ENCODE peak calls at places on chromosome 21, in four cellular contexts. One of them, this sample, is unnamed.

GRCh38 chr21:31447477-31447876 is 103.4 kb upstream of the TIAM1 start:
- DNase-seq in K562: no peak
- DNase-seq in HepG2: no peak
- DNase-seq in A549: no peak
- DNase-seq in this sample: no peak

GRCh38 chr21:29238052-29238966 is 60.4 kb upstream of the BACH1 start:
- DNase-seq in K562: no peak
- DNase-seq in HepG2: no peak
- DNase-seq in A549: no peak
- DNase-seq in this sample: no peak

GRCh38 chr21:15000076-15000475 is 64.7 kb downstream of the NRIP1 start:
- DNase-seq in K562: no peak
- DNase-seq in HepG2: no peak
- DNase-seq in A549: no peak
- DNase-seq in this sample: no peak

GRCh38 chr21:39714331-39714730 is 30.7 kb upstream of the IGSF5 start:
- DNase-seq in K562: no peak
- DNase-seq in HepG2: no peak
- DNase-seq in A549: no peak
- DNase-seq in this sample: no peak

GRCh38 chr21:26142363-26142762 is 28.2 kb downstream of the APP start:
- DNase-seq in K562: no peak
- DNase-seq in HepG2: no peak
- DNase-seq in A549: no peak
- DNase-seq in this sample: no peak

GRCh38 chr21:38869946-38870345 is 64.2 kb downstream of the ETS2 start:
- DNase-seq in K562: no peak
- DNase-seq in HepG2: peak
- DNase-seq in A549: peak
- DNase-seq in this sample: no peak

GRCh38 chr21:39662411-39662953 is 49.7 kb downstream of the B3GALT5 start:
- DNase-seq in K562: no peak
- DNase-seq in HepG2: no peak
- DNase-seq in A549: no peak
- DNase-seq in this sample: no peak

GRCh38 chr21:38743772-38744529 is 61.8 kb upstream of the ETS2 start:
- DNase-seq in K562: no peak
- DNase-seq in HepG2: no peak
- DNase-seq in A549: no peak
- DNase-seq in this sample: no peak

GRCh38 chr21:32844653-32845443 is 73.3 kb upstream of the PAXBP1 start:
- DNase-seq in K562: no peak
- DNase-seq in HepG2: no peak
- DNase-seq in A549: peak
- DNase-seq in this sample: no peak

GRCh38 chr21:16794944-16795343 is 717.9 kb upstream of the CXADR start:
- DNase-seq in K562: no peak
- DNase-seq in HepG2: peak
- DNase-seq in A549: peak
- DNase-seq in this sample: no peak
- TF ChIP-seq NR3C1 in K562: no peak
- TF ChIP-seq NR3C1 in HepG2: no peak
- TF ChIP-seq NR3C1 in A549: no peak
- TF ChIP-seq NR3C1 in this sample: no peak

DNA sequence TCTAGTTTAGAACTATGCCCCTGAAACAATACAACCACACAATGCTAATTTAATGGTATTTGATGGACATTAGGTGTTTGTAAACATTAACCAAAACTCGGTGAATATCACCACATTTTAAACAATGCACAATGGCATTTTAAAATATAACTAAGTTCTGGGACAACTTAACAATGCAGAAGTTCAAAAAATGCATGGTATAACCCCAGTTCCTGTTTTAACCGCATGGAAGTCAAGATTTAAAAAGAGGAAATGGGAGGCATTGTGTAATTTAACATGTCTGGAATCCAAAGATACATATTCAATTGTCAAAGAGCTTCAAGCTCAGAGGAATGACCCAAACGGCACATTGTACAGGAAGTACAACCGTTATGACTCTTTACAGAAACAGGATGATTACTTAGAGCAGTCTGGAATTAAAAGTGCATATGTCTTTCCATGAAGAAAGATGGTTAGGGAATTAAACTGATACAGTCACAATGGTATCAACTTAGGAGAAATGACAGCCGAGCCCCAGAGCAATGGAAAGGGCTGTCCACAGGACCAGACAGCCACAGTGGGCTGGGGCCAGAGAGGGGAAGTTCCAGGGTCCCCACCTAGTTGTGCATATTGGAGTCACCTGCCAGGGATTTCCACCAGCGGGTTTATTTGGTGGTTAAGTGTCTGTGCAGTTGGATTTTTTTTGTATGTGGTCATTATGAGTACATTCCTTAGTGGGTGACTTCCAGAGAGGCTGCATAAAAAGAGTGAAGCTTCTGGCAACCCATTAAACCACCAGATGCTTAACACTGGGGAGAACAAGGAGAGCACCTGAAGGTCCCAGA is 7.5 kb upstream of the PTTG1IP start:
- DNase-seq in K562: peak
- DNase-seq in HepG2: peak
- DNase-seq in A549: no peak
- DNase-seq in this sample: no peak
- TF ChIP-seq USF2 in K562: no peak
- TF ChIP-seq USF2 in HepG2: no peak
- TF ChIP-seq USF2 in A549: no peak
- TF ChIP-seq USF2 in this sample: no peak

DNA sequence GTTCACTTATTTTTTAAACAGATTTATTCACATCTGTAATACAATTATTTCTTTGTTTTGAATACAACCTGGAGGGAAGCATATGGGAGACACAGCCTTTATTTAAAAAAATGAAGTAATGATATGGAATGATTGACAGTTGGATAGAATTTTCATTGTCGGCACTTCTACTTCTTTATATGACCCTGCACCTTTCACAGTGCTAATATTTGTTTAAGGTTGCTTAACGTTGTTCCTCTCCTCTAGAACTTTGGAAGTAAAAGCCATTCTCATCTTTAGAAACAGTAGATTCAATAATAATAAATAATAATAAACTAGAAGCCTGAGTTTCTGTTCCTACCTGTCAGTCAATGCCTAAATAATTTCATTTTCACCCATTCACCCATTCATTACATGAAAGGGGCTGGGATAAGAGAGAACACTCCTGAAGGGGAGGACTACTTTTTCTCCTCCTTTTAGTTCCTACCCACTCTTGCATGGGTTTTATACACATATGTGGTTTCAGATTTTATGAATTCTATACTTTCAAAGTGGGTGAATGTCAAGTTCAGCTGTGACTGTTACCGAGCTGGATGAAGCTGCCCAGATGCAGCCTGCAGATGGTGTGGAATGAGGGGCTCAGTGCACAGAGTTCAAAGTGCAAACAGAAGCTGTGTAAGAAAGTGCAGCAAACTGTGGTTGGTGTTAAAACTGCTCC is 9.4 kb downstream of the RUNX1 start:
- DNase-seq in K562: no peak
- DNase-seq in HepG2: peak
- DNase-seq in A549: no peak
- DNase-seq in this sample: no peak
- TF ChIP-seq NR3C1 in K562: no peak
- TF ChIP-seq NR3C1 in HepG2: no peak
- TF ChIP-seq NR3C1 in A549: no peak
- TF ChIP-seq NR3C1 in this sample: no peak

GRCh38 chr21:43196789-43197188 is 28.0 kb downstream of the CRYAA start:
- DNase-seq in K562: no peak
- DNase-seq in HepG2: no peak
- DNase-seq in A549: no peak
- DNase-seq in this sample: peak
- TF ChIP-seq USF2 in K562: no peak
- TF ChIP-seq USF2 in HepG2: no peak
- TF ChIP-seq USF2 in A549: no peak
- TF ChIP-seq USF2 in this sample: no peak

GRCh38 chr21:44482581-44483287 is 27.4 kb downstream of the LRRC3 start:
- DNase-seq in K562: peak
- DNase-seq in HepG2: peak
- DNase-seq in A549: peak
- DNase-seq in this sample: no peak
- TF ChIP-seq NR3C1 in K562: no peak
- TF ChIP-seq NR3C1 in HepG2: no peak
- TF ChIP-seq NR3C1 in A549: no peak
- TF ChIP-seq NR3C1 in this sample: no peak

GRCh38 chr21:45522986-45523385 is 19.3 kb downstream of the SLC19A1 start:
- DNase-seq in K562: no peak
- DNase-seq in HepG2: no peak
- DNase-seq in A549: no peak
- DNase-seq in this sample: no peak
- TF ChIP-seq USF2 in K562: no peak
- TF ChIP-seq USF2 in HepG2: no peak
- TF ChIP-seq USF2 in A549: no peak
- TF ChIP-seq USF2 in this sample: no peak

GRCh38 chr21:16509466-16509865 is 779.7 kb downstream of the USP25 start:
- DNase-seq in K562: no peak
- DNase-seq in HepG2: no peak
- DNase-seq in A549: no peak
- DNase-seq in this sample: no peak
- TF ChIP-seq NR3C1 in K562: no peak
- TF ChIP-seq NR3C1 in HepG2: no peak
- TF ChIP-seq NR3C1 in A549: no peak
- TF ChIP-seq NR3C1 in this sample: no peak

GRCh38 chr21:41919666-41920398 is 34.0 kb downstream of the C2CD2 start:
- DNase-seq in K562: no peak
- DNase-seq in HepG2: no peak
- DNase-seq in A549: no peak
- DNase-seq in this sample: no peak

GRCh38 chr21:41924355-41924754 is 29.5 kb downstream of the C2CD2 start:
- DNase-seq in K562: no peak
- DNase-seq in HepG2: no peak
- DNase-seq in A549: no peak
- DNase-seq in this sample: no peak

GRCh38 chr21:41923641-41924342 is 30.0 kb downstream of the C2CD2 start:
- DNase-seq in K562: no peak
- DNase-seq in HepG2: no peak
- DNase-seq in A549: no peak
- DNase-seq in this sample: no peak

GRCh38 chr21:41918561-41919358 is 35.1 kb downstream of the C2CD2 start:
- DNase-seq in K562: no peak
- DNase-seq in HepG2: no peak
- DNase-seq in A549: no peak
- DNase-seq in this sample: no peak

DNA sequence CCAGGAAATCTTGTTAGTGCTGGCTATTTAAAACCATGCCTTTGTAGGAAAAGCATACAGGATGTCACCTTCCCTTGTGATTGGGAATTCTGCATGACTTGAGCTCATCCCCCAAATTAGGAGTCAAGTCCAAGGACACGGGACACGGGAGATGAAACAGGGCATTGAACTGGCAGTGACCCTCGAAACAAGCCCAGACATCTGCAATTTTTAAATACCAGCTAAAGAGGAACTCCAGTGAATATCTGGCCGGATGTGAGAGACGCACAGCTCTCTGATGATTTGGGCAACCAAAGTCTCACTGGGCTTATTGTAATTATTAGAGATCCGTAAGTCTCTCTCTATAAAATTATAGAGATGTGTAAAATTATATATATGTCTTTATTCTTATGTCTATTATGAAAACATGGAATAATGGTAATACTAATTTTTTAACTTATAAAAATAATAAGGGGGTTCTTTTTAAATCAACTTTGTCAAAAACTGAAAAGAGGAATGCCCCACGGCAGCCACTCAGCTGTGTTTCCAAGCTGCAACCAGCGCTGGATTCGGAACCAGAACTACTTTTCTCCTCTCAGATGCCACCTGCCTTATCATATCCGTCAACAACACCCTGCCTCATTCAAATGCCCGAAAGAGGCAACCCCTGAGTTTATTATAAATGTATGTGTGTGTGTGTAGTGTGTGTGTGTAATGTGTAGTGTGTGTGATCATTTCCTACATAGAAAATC is 32.6 kb downstream of the C2CD2 start:
- DNase-seq in K562: no peak
- DNase-seq in HepG2: peak
- DNase-seq in A549: no peak
- DNase-seq in this sample: no peak
- TF ChIP-seq USF2 in K562: no peak
- TF ChIP-seq USF2 in HepG2: no peak
- TF ChIP-seq USF2 in A549: no peak
- TF ChIP-seq USF2 in this sample: no peak

DNA sequence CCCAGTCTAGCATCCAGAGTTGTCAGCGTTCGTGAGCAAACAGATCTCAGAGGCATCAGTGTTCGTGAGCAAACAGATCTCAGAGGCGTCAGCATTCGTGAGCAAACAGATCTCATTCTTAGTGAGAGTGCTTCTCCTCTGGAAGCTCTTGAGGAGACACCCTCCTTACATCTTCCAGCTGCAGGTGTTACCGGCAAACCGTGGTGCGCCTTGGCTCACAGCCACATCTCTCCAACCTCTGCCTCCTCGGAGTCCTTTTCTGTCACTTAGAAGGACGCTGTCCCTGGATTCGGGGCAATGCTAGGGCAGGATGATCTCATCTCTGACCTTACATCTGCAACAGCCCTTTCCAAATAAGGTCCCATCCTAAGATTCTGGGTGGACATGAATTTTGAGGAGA is 14.6 kb upstream of the UMODL1 start:
- DNase-seq in K562: no peak
- DNase-seq in HepG2: no peak
- DNase-seq in A549: no peak
- DNase-seq in this sample: no peak
- TF ChIP-seq NR3C1 in K562: no peak
- TF ChIP-seq NR3C1 in HepG2: no peak
- TF ChIP-seq NR3C1 in A549: no peak
- TF ChIP-seq NR3C1 in this sample: no peak

GRCh38 chr21:42263591-42264131 is 44.7 kb downstream of the ABCG1 start:
- DNase-seq in K562: no peak
- DNase-seq in HepG2: no peak
- DNase-seq in A549: no peak
- DNase-seq in this sample: no peak
- TF ChIP-seq USF2 in K562: no peak
- TF ChIP-seq USF2 in HepG2: no peak
- TF ChIP-seq USF2 in A549: no peak
- TF ChIP-seq USF2 in this sample: no peak